ENCODE peak calls at places on chromosomes 13 and 19, in seven cellular contexts. W, I, P, Q, H, A and T are unnamed samples.

GRCh38 chr19:18156841-18157464 is 4.0 kb downstream of the PIK3R2 start:
- DNase-seq in W (peak), I (peak), P (peak), Q (peak), H (peak), A (peak), T (peak)

GRCh38 chr19:15429825-15430467 is 11.2 kb upstream of the AKAP8L start:
- DNase-seq in W (no peak), I (no peak), P (peak), Q (no peak), H (no peak), A (no peak), T (no peak)

GRCh38 chr19:5111051-5111450 is 142.1 kb downstream of the KDM4B start:
- DNase-seq in W (no peak), I (no peak), P (no peak), Q (no peak), H (no peak), A (no peak), T (no peak)

GRCh38 chr19:46372901-46373572 is 26.1 kb downstream of the PPP5C start:
- DNase-seq in W (no peak), I (no peak), P (no peak), Q (no peak), H (peak), A (no peak), T (no peak)

GRCh38 chr19:35868172-35868822 is at the start of gene APLP1:
- DNase-seq in W (peak), I (peak), P (peak), Q (peak), H (peak), A (peak), T (peak)

GRCh38 chr19:29194658-29195057 is 18.3 kb downstream of the UQCRFS1 start:
- DNase-seq in W (no peak), I (no peak), P (no peak), Q (no peak), H (no peak), A (no peak), T (no peak)

GRCh38 chr13:110118106-110118505 is 188.9 kb downstream of the COL4A1 start:
- DNase-seq in W (no peak), I (no peak), P (no peak), Q (no peak), H (no peak), A (no peak), T (no peak)

GRCh38 chr13:32530841-32531253 is 7.7 kb downstream of the N4BP2L2 start:
- DNase-seq in W (no peak), I (no peak), P (no peak), Q (peak), H (peak), A (no peak), T (no peak)

GRCh38 chr19:18440421-18440877 is 2.5 kb upstream of the ISYNA1 start:
- DNase-seq in W (no peak), I (peak), P (no peak), Q (no peak), H (no peak), A (no peak), T (no peak)

GRCh38 chr19:54392078-54392477 is 23.2 kb upstream of the TTYH1 start:
- DNase-seq in W (no peak), I (no peak), P (no peak), Q (no peak), H (no peak), A (no peak), T (no peak)

GRCh38 chr13:34347784-34348573 is 530.0 kb downstream of the RFC3 start:
- DNase-seq in W (no peak), I (peak), P (no peak), Q (peak), H (no peak), A (no peak), T (no peak)

GRCh38 chr19:53958168-53958571 is 4.6 kb upstream of the CACNG8 start:
- DNase-seq in W (no peak), I (no peak), P (no peak), Q (no peak), H (no peak), A (no peak), T (peak)

GRCh38 chr19:58095328-58095727 is 2.7 kb downstream of the ZSCAN18 start:
- DNase-seq in W (no peak), I (no peak), P (no peak), Q (no peak), H (no peak), A (no peak), T (no peak)

GRCh38 chr13:32205426-32206096 is 109.6 kb downstream of the ZAR1L start:
- DNase-seq in W (no peak), I (peak), P (no peak), Q (no peak), H (no peak), A (no peak), T (no peak)

GRCh38 chr13:86838411-86839120 is 832.6 kb upstream of the SLITRK5 start:
- DNase-seq in W (no peak), I (no peak), P (no peak), Q (no peak), H (no peak), A (no peak), T (no peak)

GRCh38 chr13:73618275-73618865 is 515.8 kb downstream of the KLF12 start:
- DNase-seq in W (no peak), I (no peak), P (no peak), Q (peak), H (peak), A (no peak), T (no peak)

GRCh38 chr13:27770809-27771208 is 21.5 kb upstream of the GSX1 start:
- DNase-seq in W (no peak), I (peak), P (no peak), Q (peak), H (peak), A (no peak), T (no peak)

GRCh38 chr19:55341191-55342043 is 1.7 kb downstream of the KMT5C start:
- DNase-seq in W (peak), I (peak), P (peak), Q (peak), H (peak), A (no peak), T (no peak)

GRCh38 chr19:29667941-29668340 is 2.7 kb downstream of the PLEKHF1 start:
- DNase-seq in W (no peak), I (no peak), P (no peak), Q (peak), H (no peak), A (no peak), T (no peak)

GRCh38 chr13:93227906-93228801 is 1.5 kb downstream of the GPC6 start:
- DNase-seq in W (peak), I (peak), P (peak), Q (peak), H (peak), A (no peak), T (peak)

GRCh38 chr13:112722433-112723250 is 32.8 kb downstream of the ATP11A start:
- DNase-seq in W (no peak), I (no peak), P (no peak), Q (peak), H (peak), A (no peak), T (no peak)